ENCODE peak calls at places on chromosomes 6 and 20, in seven cellular contexts. M is stimulated activated CD4-positive, alpha-beta T cell treated with anti-CD3 and anti-CD28 coated beads, Interleukin-15, amount 100 ng/mL, for 1 hour; S is GM23248; L is anterior cingulate cortex; V is GM04504; G is colonic mucosa; X is activated T-helper 1 cell treated with anti-CD3 and anti-CD28 coated beads, Interleukin-12 subunit alpha, Interleukin-12 subunit beta, Interleukin-2, Interleukin-4 antibody, amounts not matched to agents 30 ng/mL and 10 ng/mL and 1 ng/mL, durations not matched to agents 14 hours and 24 hours and 36 hours. F is an unnamed sample.

GRCh38 chr6:117272032-117272866 is 6.9 kb downstream of the VGLL2 start:
- DNase-seq in M (no peak), S (no peak), L (no peak), V (no peak), G (no peak), X (no peak), F (peak; percentile 7)

GRCh38 chr6:134994431-134994830 is 44.5 kb upstream of the ALDH8A1 start:
- DNase-seq in M (no peak), S (peak; percentile 5), L (no peak), V (no peak), G (no peak), X (no peak), F (no peak)

GRCh38 chr6:10587694-10588392 is 66.7 kb downstream of the GCNT2 start:
- DNase-seq in M (no peak), S (no peak), L (no peak), V (no peak), G (no peak), X (no peak), F (no peak)

GRCh38 chr6:158758941-158759479 is 60.2 kb downstream of the EZR start:
- DNase-seq in M (no peak), S (no peak), L (no peak), V (no peak), G (no peak), X (no peak), F (no peak)

GRCh38 chr6:21634582-21634981 is 41.0 kb downstream of the SOX4 start:
- DNase-seq in M (no peak), S (peak; percentile 97), L (no peak), V (peak; percentile 74), G (no peak), X (no peak), F (peak; percentile 95)

GRCh38 chr6:29628419-29629281 is 4.3 kb downstream of the GABBR1 start:
- DNase-seq in M (peak; percentile 47), S (peak; percentile 90), L (peak; percentile 70), V (no peak), G (peak; percentile 84), X (peak; percentile 25), F (peak; percentile 38)

GRCh38 chr6:144434308-144434990 is 149.3 kb downstream of the UTRN start:
- DNase-seq in M (no peak), S (peak; percentile 96), L (no peak), V (peak; percentile 43), G (no peak), X (no peak), F (peak; percentile 73)

GRCh38 chr20:57087705-57088104 is 178.7 kb downstream of the BMP7 start:
- DNase-seq in M (no peak), S (no peak), L (no peak), V (no peak), G (no peak), X (no peak), F (no peak)

GRCh38 chr20:3115190-3116107 is 30.9 kb upstream of the AVP start:
- DNase-seq in M (no peak), S (peak; percentile 77), L (no peak), V (no peak), G (no peak), X (no peak), F (peak; percentile 21)

GRCh38 chr6:41693866-41694265 is 41.5 kb downstream of the TFEB start:
- DNase-seq in M (no peak), S (no peak), L (peak; percentile 78), V (no peak), G (no peak), X (no peak), F (no peak)

GRCh38 chr6:32947552-32948465 is 5.1 kb downstream of the HLA-DMA start:
- DNase-seq in M (no peak), S (peak; percentile 51), L (no peak), V (no peak), G (peak; percentile 70), X (peak; percentile 11), F (no peak)

GRCh38 chr6:27478141-27478705 is 5.3 kb upstream of the ZNF184 start:
- DNase-seq in M (no peak), S (peak; percentile 57), L (no peak), V (no peak), G (peak; percentile 18), X (no peak), F (no peak)

GRCh38 chr6:39983193-39983592 is 48.9 kb upstream of the MOCS1 start:
- DNase-seq in M (no peak), S (no peak), L (no peak), V (no peak), G (no peak), X (no peak), F (no peak)

GRCh38 chr6:47157653-47158219 is 115.6 kb upstream of the ADGRF1 start:
- DNase-seq in M (no peak), S (no peak), L (no peak), V (no peak), G (no peak), X (no peak), F (no peak)

GRCh38 chr6:37990762-37991525 is 171.4 kb downstream of the ZFAND3 start:
- DNase-seq in M (no peak), S (peak; percentile 93), L (no peak), V (peak; percentile 60), G (no peak), X (no peak), F (peak; percentile 88)

GRCh38 chr6:34305982-34306702 is 57.3 kb upstream of the SMIM29 start:
- DNase-seq in M (no peak), S (no peak), L (no peak), V (no peak), G (no peak), X (no peak), F (peak; percentile 42)